ENCODE peak calls at places on chromosomes 13 and 19, in seven cellular contexts. E is ovary, N is cardiac muscle cell, O is breast epithelium, I is PC-3, Q is body of pancreas, A is prostate gland. S is an unnamed sample. For H3K4me1 and H3K27me3, the result is how much of the 10 kb centered on the place peaks cover.

GRCh38 chr13:59658736-59659330 is 504.9 kb downstream of the DIAPH3 start:
- DNase-seq in E (no peak), N (no peak), O (no peak), I (no peak), Q (no peak), A (no peak), S (no peak)

GRCh38 chr19:34269968-34270621 is 15.7 kb downstream of the GARRE1 start:
- DNase-seq in E (peak), N (no peak), O (peak), I (peak), Q (peak), A (no peak), S (peak)

GRCh38 chr13:42875448-42876269 is 94.3 kb downstream of the FAM216B start:
- DNase-seq in E (peak), N (peak), O (no peak), I (no peak), Q (no peak), A (no peak), S (no peak)

GRCh38 chr19:9848060-9848459 is 12.9 kb downstream of the PIN1 start:
- DNase-seq in E (no peak), N (peak), O (no peak), I (peak), Q (no peak), A (no peak), S (no peak)

GRCh38 chr13:84481958-84482357 is 599.7 kb upstream of the SLITRK1 start:
- DNase-seq in E (no peak), N (no peak), O (no peak), I (no peak), Q (no peak), A (no peak), S (no peak)

GRCh38 chr13:47241446-47241845 is 344.6 kb upstream of the HTR2A start:
- DNase-seq in E (no peak), N (no peak), O (no peak), I (no peak), Q (no peak), A (no peak), S (no peak)

GRCh38 chr13:109785141-109785891 is 1.1 kb downstream of the IRS2 start:
- DNase-seq in E (peak), N (peak), O (peak), I (peak), Q (peak), A (no peak), S (peak)

GRCh38 chr19:18780631-18781030 is 10.5 kb downstream of the COMP start:
- DNase-seq in E (no peak), N (no peak), O (no peak), I (no peak), Q (no peak), A (no peak), S (no peak)

GRCh38 chr13:77384999-77385398 is 58.1 kb upstream of the MYCBP2 start:
- DNase-seq in E (no peak), N (no peak), O (no peak), I (no peak), Q (no peak), A (no peak), S (no peak)

GRCh38 chr13:43141685-43142084 is 118.3 kb downstream of the DNAJC15 start:
- DNase-seq in E (no peak), N (peak), O (no peak), I (no peak), Q (no peak), A (no peak), S (no peak)

GRCh38 chr19:16133818-16134217 is 9.7 kb upstream of the HSH2D start:
- DNase-seq in E (no peak), N (no peak), O (no peak), I (no peak), Q (no peak), A (no peak), S (no peak)

GRCh38 chr13:74003374-74003773 is 130.8 kb downstream of the KLF12 start:
- DNase-seq in E (no peak), N (no peak), O (no peak), I (peak), Q (no peak), A (no peak), S (no peak)

GRCh38 chr13:86108334-86108733 is 309.1 kb upstream of the SLITRK6 start:
- DNase-seq in E (no peak), N (no peak), O (no peak), I (no peak), Q (no peak), A (no peak), S (no peak)

GRCh38 chr13:22091222-22091970 is 420.5 kb downstream of the FGF9 start:
- DNase-seq in E (no peak), N (no peak), O (no peak), I (no peak), Q (peak), A (no peak), S (no peak)

GRCh38 chr13:100528353-100528752 is 60.2 kb downstream of the GGACT start:
- DNase-seq in E (no peak), N (no peak), O (no peak), I (no peak), Q (no peak), A (no peak), S (no peak)

GRCh38 chr13:100528820-100529219 is 59.8 kb downstream of the GGACT start:
- DNase-seq in E (no peak), N (no peak), O (no peak), I (no peak), Q (no peak), A (no peak), S (no peak)

GRCh38 chr13:100525453-100526298 is 62.9 kb downstream of the GGACT start:
- DNase-seq in E (no peak), N (peak), O (no peak), I (no peak), Q (no peak), A (no peak), S (no peak)

GRCh38 chr13:100526299-100527030 is 62.1 kb downstream of the GGACT start:
- DNase-seq in E (no peak), N (no peak), O (no peak), I (no peak), Q (no peak), A (no peak), S (no peak)

DNA sequence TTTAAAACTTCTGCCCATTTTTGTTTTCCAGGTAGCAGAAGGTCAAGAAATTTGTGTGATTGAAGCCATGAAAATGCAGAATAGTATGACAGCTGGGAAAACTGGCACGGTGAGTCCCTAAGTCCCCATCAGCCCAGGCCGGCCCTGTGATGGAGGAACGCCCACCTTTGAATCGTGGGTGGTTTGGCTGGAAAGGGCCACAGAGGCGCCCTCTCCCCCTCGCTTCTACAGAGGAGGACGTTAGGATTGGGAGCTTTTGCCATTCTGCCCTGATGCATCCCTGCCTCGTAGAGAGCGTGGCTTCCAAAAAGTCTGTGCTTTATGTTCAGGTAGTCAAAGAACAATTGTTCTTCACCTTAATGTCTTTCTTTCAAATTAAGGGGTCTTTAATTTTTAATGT is 60.9 kb downstream of the GGACT start:
- DNase-seq in E (no peak), N (no peak), O (no peak), I (no peak), Q (no peak), A (no peak), S (no peak)
- H3K4me1 ChIP-seq in E (under half), N (under half), O (under half), I (under half), Q (under half), A (under half), S (under half)

GRCh38 chr19:45179063-45179847 is 671 bp downstream of the BLOC1S3 start:
- DNase-seq in E (peak), N (peak), O (no peak), I (peak), Q (peak), A (no peak), S (peak)

GRCh38 chr19:45179848-45180370 is 1.3 kb downstream of the BLOC1S3 start:
- DNase-seq in E (no peak), N (no peak), O (no peak), I (no peak), Q (no peak), A (no peak), S (no peak)

GRCh38 chr19:45177817-45178261 is at the start of gene TRAPPC6A:
- DNase-seq in E (no peak), N (no peak), O (no peak), I (peak), Q (no peak), A (no peak), S (no peak)

GRCh38 chr19:45175663-45176345 is 2.2 kb downstream of the TRAPPC6A start:
- DNase-seq in E (no peak), N (no peak), O (no peak), I (no peak), Q (no peak), A (no peak), S (no peak)

GRCh38 chr19:45178262-45179062 is at the start of gene BLOC1S3:
- DNase-seq in E (peak), N (peak), O (peak), I (peak), Q (peak), A (peak), S (peak)
- TF ChIP-seq CTCF in E (peak), N (peak), O (peak), I (no peak), Q (no peak), A (peak), S (peak)

DNA sequence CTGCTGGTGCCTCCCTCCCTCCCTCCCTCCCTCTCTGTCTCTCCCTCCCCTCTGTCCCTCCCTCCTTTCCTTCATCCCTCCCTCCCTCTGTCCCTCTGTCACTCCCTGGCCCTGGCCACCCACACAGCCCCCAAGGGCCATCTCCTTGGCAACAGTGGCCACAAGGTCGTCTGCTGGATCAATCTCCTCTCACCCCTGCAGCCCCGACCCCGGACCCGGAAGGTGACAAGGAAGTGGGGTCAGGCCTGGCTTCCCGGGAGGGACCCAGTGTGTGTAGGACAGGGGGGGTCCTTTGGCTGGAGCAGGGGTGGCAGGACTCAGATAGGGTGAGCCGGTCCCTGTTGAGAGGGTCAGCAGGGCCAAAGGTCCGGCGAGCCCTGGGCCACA is 21.9 kb upstream of the TCF3 start:
- DNase-seq in E (no peak), N (no peak), O (no peak), I (no peak), Q (no peak), A (no peak), S (no peak)
- H3K27me3 ChIP-seq in E (under half), N (under half), O (under half), I (under half), Q (under half), A (under half), S (under half)

DNA sequence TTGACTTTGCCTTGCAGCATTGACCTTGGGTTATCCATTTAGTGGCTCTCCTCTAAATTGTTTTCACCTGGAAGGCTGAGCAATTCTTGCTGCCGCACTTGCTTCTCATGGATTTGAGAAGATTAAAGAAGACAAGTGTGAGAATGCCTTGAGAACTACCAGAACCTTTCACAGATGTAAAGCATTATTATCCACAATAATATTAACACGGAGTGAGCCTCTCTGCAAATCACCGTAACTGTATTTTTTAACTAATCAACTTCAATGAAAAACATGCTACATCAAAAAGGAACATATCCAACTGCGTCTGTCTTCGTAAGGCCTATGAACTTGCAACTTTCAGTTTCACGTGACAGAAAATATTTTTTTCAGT is 94.0 kb upstream of the RAP2A start:
- DNase-seq in E (no peak), N (peak), O (no peak), I (no peak), Q (no peak), A (no peak), S (no peak)
- H3K4me1 ChIP-seq in E (under half), N (under half), O (under half), I (under half), Q (half or more), A (under half), S (under half)

GRCh38 chr13:25494708-25495411 is 123.1 kb downstream of the ATP8A2 start:
- DNase-seq in E (no peak), N (no peak), O (no peak), I (no peak), Q (no peak), A (no peak), S (no peak)
- TF ChIP-seq CTCF in E (no peak), N (no peak), O (no peak), I (no peak), Q (no peak), A (no peak), S (no peak)

DNA sequence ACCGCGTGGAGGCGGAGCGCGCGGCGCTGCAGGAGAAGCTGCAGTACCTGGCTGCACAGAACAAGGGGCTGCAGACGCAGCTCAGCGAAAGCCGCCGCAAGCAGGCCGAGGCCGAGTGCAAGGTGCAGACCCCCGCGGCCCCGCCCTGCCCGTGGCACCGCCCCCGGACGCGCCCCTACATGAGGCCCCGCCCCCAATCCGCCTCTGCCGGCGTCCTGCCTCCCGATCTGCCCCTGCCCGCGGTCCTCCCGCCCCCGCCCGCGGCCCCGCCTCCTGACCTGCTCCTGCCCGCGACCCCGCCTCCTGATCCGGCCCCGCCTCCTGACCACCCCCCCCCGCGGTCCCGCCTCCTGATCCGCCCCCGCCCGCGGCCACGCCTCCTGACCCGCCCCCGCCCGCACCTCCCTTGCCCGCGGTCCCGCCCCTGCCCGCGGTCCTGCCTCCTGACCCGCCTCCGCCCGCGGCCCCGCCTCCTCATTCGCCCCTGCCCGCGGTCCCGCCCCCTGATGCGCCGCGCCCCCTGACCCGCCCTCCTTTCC is 11.7 kb downstream of the PRR36 start:
- DNase-seq in E (peak), N (peak), O (no peak), I (no peak), Q (peak), A (peak), S (peak)
- H3K27me3 ChIP-seq in E (under half), N (half or more), O (under half), I (under half), Q (under half), A (under half), S (under half)